ENCODE peak calls at places on chromosome 1, in ten cellular contexts. One of them, this sample, is unnamed.

GRCh38 chr1:65197636-65198035 is 49.6 kb downstream of the AK4 start:
- DNase-seq in GM23248: peak; percentile 17
- DNase-seq in heart left ventricle: no peak
- DNase-seq in epithelial cell of esophagus: no peak
- DNase-seq in PC-9: no peak
- DNase-seq in GM12865: no peak
- DNase-seq in AG10803: no peak
- DNase-seq in mucosa of descending colon: no peak
- DNase-seq in IMR-90: no peak
- DNase-seq in ovary: no peak
- DNase-seq in this sample: no peak

GRCh38 chr1:12150456-12151200 is 16.2 kb upstream of the TNFRSF1B start:
- DNase-seq in GM12865: peak; percentile 67
- DNase-seq in IMR-90: no peak
- DNase-seq in mucosa of descending colon: no peak
- DNase-seq in AG10803: no peak
- DNase-seq in epithelial cell of esophagus: no peak
- DNase-seq in GM23248: no peak
- DNase-seq in PC-9: no peak
- DNase-seq in ovary: no peak
- DNase-seq in heart left ventricle: peak; percentile 20
- DNase-seq in this sample: no peak

GRCh38 chr1:154975409-154976205 is 1.1 kb downstream of the CKS1B start:
- DNase-seq in IMR-90: peak; percentile 53
- DNase-seq in heart left ventricle: peak; percentile 61
- DNase-seq in mucosa of descending colon: peak; percentile 86
- DNase-seq in GM23248: peak; percentile 78
- DNase-seq in ovary: peak; percentile 78
- DNase-seq in PC-9: peak; percentile 43
- DNase-seq in GM12865: peak; percentile 82
- DNase-seq in epithelial cell of esophagus: peak; percentile 43
- DNase-seq in AG10803: peak; percentile 55
- DNase-seq in this sample: peak; percentile 81

GRCh38 chr1:13813398-13814012 is 113.5 kb downstream of the PRDM2 start:
- DNase-seq in mucosa of descending colon: no peak
- DNase-seq in GM23248: peak; percentile 46
- DNase-seq in GM12865: peak; percentile 75
- DNase-seq in ovary: peak; percentile 62
- DNase-seq in IMR-90: no peak
- DNase-seq in AG10803: peak; percentile 21
- DNase-seq in PC-9: no peak
- DNase-seq in heart left ventricle: no peak
- DNase-seq in epithelial cell of esophagus: no peak
- DNase-seq in this sample: peak; percentile 68

GRCh38 chr1:76826072-76826827 is 41.0 kb upstream of the ST6GALNAC5 start:
- DNase-seq in PC-9: no peak
- DNase-seq in heart left ventricle: no peak
- DNase-seq in epithelial cell of esophagus: peak; percentile 76
- DNase-seq in GM12865: no peak
- DNase-seq in ovary: no peak
- DNase-seq in IMR-90: peak; percentile 7
- DNase-seq in mucosa of descending colon: no peak
- DNase-seq in GM23248: peak; percentile 92
- DNase-seq in AG10803: peak; percentile 48
- DNase-seq in this sample: no peak

GRCh38 chr1:38788937-38789336 is 70.6 kb downstream of the RRAGC start:
- DNase-seq in IMR-90: no peak
- DNase-seq in epithelial cell of esophagus: no peak
- DNase-seq in GM23248: no peak
- DNase-seq in GM12865: no peak
- DNase-seq in mucosa of descending colon: no peak
- DNase-seq in heart left ventricle: no peak
- DNase-seq in AG10803: no peak
- DNase-seq in ovary: no peak
- DNase-seq in PC-9: no peak
- DNase-seq in this sample: no peak

GRCh38 chr1:17359031-17359430 is 13.0 kb upstream of the PADI6 start:
- DNase-seq in epithelial cell of esophagus: no peak
- DNase-seq in GM23248: no peak
- DNase-seq in ovary: no peak
- DNase-seq in AG10803: no peak
- DNase-seq in GM12865: no peak
- DNase-seq in heart left ventricle: no peak
- DNase-seq in PC-9: no peak
- DNase-seq in mucosa of descending colon: no peak
- DNase-seq in IMR-90: no peak
- DNase-seq in this sample: no peak

GRCh38 chr1:94951509-94952208 is 24.7 kb upstream of the CNN3 start:
- DNase-seq in GM23248: no peak
- DNase-seq in PC-9: no peak
- DNase-seq in GM12865: no peak
- DNase-seq in heart left ventricle: no peak
- DNase-seq in mucosa of descending colon: no peak
- DNase-seq in IMR-90: no peak
- DNase-seq in AG10803: peak; percentile 45
- DNase-seq in ovary: no peak
- DNase-seq in epithelial cell of esophagus: peak; percentile 90
- DNase-seq in this sample: no peak

GRCh38 chr1:234608720-234609527 is 1.1 kb downstream of the IRF2BP2 start:
- DNase-seq in GM12865: peak; percentile 81
- DNase-seq in IMR-90: no peak
- DNase-seq in ovary: peak; percentile 65
- DNase-seq in mucosa of descending colon: peak; percentile 80
- DNase-seq in GM23248: peak; percentile 85
- DNase-seq in AG10803: peak; percentile 48
- DNase-seq in epithelial cell of esophagus: peak; percentile 67
- DNase-seq in PC-9: peak; percentile 45
- DNase-seq in heart left ventricle: peak; percentile 56
- DNase-seq in this sample: peak; percentile 75

GRCh38 chr1:31984419-31985347 is 29.0 kb upstream of the KHDRBS1 start:
- DNase-seq in epithelial cell of esophagus: peak; percentile 69
- DNase-seq in AG10803: peak; percentile 36
- DNase-seq in GM12865: peak; percentile 32
- DNase-seq in ovary: no peak
- DNase-seq in IMR-90: peak; percentile 63
- DNase-seq in mucosa of descending colon: no peak
- DNase-seq in GM23248: peak; percentile 78
- DNase-seq in heart left ventricle: no peak
- DNase-seq in PC-9: no peak
- DNase-seq in this sample: no peak

GRCh38 chr1:234889643-234890042 is 239.0 kb downstream of the TOMM20 start:
- DNase-seq in epithelial cell of esophagus: peak; percentile 46
- DNase-seq in AG10803: no peak
- DNase-seq in mucosa of descending colon: no peak
- DNase-seq in GM12865: no peak
- DNase-seq in IMR-90: no peak
- DNase-seq in GM23248: no peak
- DNase-seq in ovary: no peak
- DNase-seq in heart left ventricle: no peak
- DNase-seq in PC-9: no peak
- DNase-seq in this sample: no peak

GRCh38 chr1:236989290-236990051 is 14.8 kb downstream of the MT1HL1 start:
- DNase-seq in mucosa of descending colon: no peak
- DNase-seq in GM23248: no peak
- DNase-seq in AG10803: no peak
- DNase-seq in PC-9: no peak
- DNase-seq in epithelial cell of esophagus: no peak
- DNase-seq in GM12865: no peak
- DNase-seq in heart left ventricle: no peak
- DNase-seq in ovary: no peak
- DNase-seq in IMR-90: no peak
- DNase-seq in this sample: no peak

GRCh38 chr1:216119600-216119999 is 303.6 kb downstream of the USH2A start:
- DNase-seq in IMR-90: peak; percentile 50
- DNase-seq in GM12865: peak; percentile 33
- DNase-seq in epithelial cell of esophagus: peak; percentile 57
- DNase-seq in mucosa of descending colon: no peak
- DNase-seq in PC-9: no peak
- DNase-seq in GM23248: peak; percentile 61
- DNase-seq in AG10803: peak; percentile 29
- DNase-seq in heart left ventricle: no peak
- DNase-seq in ovary: no peak
- DNase-seq in this sample: no peak

DNA sequence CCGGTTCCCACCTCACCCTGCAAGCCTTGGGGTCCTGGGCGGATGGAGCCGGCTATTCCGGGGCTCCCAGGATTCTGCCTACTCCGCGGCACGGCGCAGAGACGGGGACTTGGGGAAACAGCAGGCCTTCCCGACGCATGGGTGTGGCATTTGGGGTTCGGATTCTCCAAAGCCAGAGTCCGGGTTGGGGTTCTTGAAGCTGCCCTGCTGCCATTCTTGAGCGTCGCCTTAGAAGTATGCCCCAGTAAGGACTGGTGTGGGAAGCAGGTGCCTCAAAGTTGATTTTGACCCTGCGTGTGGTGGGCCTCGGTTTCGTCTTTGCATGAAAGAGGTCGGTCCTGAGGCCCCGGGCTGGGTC is 624 bp downstream of the GUK1 start:
- DNase-seq in AG10803: no peak
- DNase-seq in IMR-90: no peak
- DNase-seq in epithelial cell of esophagus: no peak
- DNase-seq in GM23248: no peak
- DNase-seq in ovary: no peak
- DNase-seq in mucosa of descending colon: no peak
- DNase-seq in heart left ventricle: no peak
- DNase-seq in PC-9: no peak
- DNase-seq in GM12865: no peak
- DNase-seq in this sample: no peak
- H3K4me3 ChIP-seq in AG10803: peak overlapping the region; percentile 92
- H3K4me3 ChIP-seq in IMR-90: peak overlapping the region; percentile 84
- H3K4me3 ChIP-seq in epithelial cell of esophagus: peak overlapping the region; percentile 95
- H3K4me3 ChIP-seq in GM23248: peak overlapping the region; percentile 91
- H3K4me3 ChIP-seq in ovary: peak overlapping the region; percentile 83
- H3K4me3 ChIP-seq in mucosa of descending colon: peak overlapping the region; percentile 62
- H3K4me3 ChIP-seq in heart left ventricle: peak overlapping the region; percentile 99
- H3K4me3 ChIP-seq in PC-9: peak overlapping the region; percentile 90
- H3K4me3 ChIP-seq in GM12865: peak overlapping the region; percentile 61
- H3K4me3 ChIP-seq in this sample: peak overlapping the region; percentile 77

GRCh38 chr1:83773059-83773458 is 225.9 kb downstream of the TTLL7 start:
- DNase-seq in ovary: no peak
- DNase-seq in GM23248: no peak
- DNase-seq in mucosa of descending colon: no peak
- DNase-seq in heart left ventricle: no peak
- DNase-seq in PC-9: no peak
- DNase-seq in AG10803: no peak
- DNase-seq in IMR-90: no peak
- DNase-seq in epithelial cell of esophagus: no peak
- DNase-seq in GM12865: no peak
- DNase-seq in this sample: no peak

GRCh38 chr1:83769072-83769471 is 229.9 kb downstream of the TTLL7 start:
- DNase-seq in GM23248: no peak
- DNase-seq in GM12865: no peak
- DNase-seq in ovary: no peak
- DNase-seq in epithelial cell of esophagus: no peak
- DNase-seq in PC-9: no peak
- DNase-seq in IMR-90: no peak
- DNase-seq in AG10803: no peak
- DNase-seq in mucosa of descending colon: no peak
- DNase-seq in heart left ventricle: no peak
- DNase-seq in this sample: no peak

GRCh38 chr1:83770322-83770661 is 228.6 kb downstream of the TTLL7 start:
- DNase-seq in ovary: no peak
- DNase-seq in heart left ventricle: no peak
- DNase-seq in PC-9: no peak
- DNase-seq in epithelial cell of esophagus: no peak
- DNase-seq in GM12865: no peak
- DNase-seq in IMR-90: no peak
- DNase-seq in mucosa of descending colon: no peak
- DNase-seq in GM23248: no peak
- DNase-seq in AG10803: no peak
- DNase-seq in this sample: no peak

GRCh38 chr1:83766182-83766825 is 232.6 kb downstream of the TTLL7 start:
- DNase-seq in epithelial cell of esophagus: no peak
- DNase-seq in heart left ventricle: no peak
- DNase-seq in PC-9: no peak
- DNase-seq in AG10803: no peak
- DNase-seq in ovary: no peak
- DNase-seq in IMR-90: no peak
- DNase-seq in GM23248: no peak
- DNase-seq in GM12865: no peak
- DNase-seq in mucosa of descending colon: no peak
- DNase-seq in this sample: no peak

GRCh38 chr1:83769594-83770321 is 229.2 kb downstream of the TTLL7 start:
- DNase-seq in AG10803: no peak
- DNase-seq in PC-9: no peak
- DNase-seq in ovary: no peak
- DNase-seq in epithelial cell of esophagus: no peak
- DNase-seq in mucosa of descending colon: no peak
- DNase-seq in GM23248: no peak
- DNase-seq in heart left ventricle: no peak
- DNase-seq in GM12865: no peak
- DNase-seq in IMR-90: no peak
- DNase-seq in this sample: no peak
- H3K4me3 ChIP-seq in AG10803: no peak overlapping the region
- H3K4me3 ChIP-seq in PC-9: no peak overlapping the region
- H3K4me3 ChIP-seq in ovary: no peak overlapping the region
- H3K4me3 ChIP-seq in epithelial cell of esophagus: no peak overlapping the region
- H3K4me3 ChIP-seq in mucosa of descending colon: no peak overlapping the region
- H3K4me3 ChIP-seq in GM23248: no peak overlapping the region
- H3K4me3 ChIP-seq in heart left ventricle: no peak overlapping the region
- H3K4me3 ChIP-seq in GM12865: no peak overlapping the region
- H3K4me3 ChIP-seq in IMR-90: no peak overlapping the region
- H3K4me3 ChIP-seq in this sample: no peak overlapping the region

GRCh38 chr1:8109226-8109625 is 83.1 kb upstream of the ERRFI1 start:
- DNase-seq in epithelial cell of esophagus: no peak
- DNase-seq in ovary: no peak
- DNase-seq in GM23248: no peak
- DNase-seq in GM12865: no peak
- DNase-seq in mucosa of descending colon: no peak
- DNase-seq in IMR-90: no peak
- DNase-seq in PC-9: no peak
- DNase-seq in AG10803: no peak
- DNase-seq in heart left ventricle: no peak
- DNase-seq in this sample: no peak
- H3K4me3 ChIP-seq in epithelial cell of esophagus: no peak overlapping the region
- H3K4me3 ChIP-seq in ovary: no peak overlapping the region
- H3K4me3 ChIP-seq in GM23248: no peak overlapping the region
- H3K4me3 ChIP-seq in GM12865: no peak overlapping the region
- H3K4me3 ChIP-seq in mucosa of descending colon: no peak overlapping the region
- H3K4me3 ChIP-seq in IMR-90: no peak overlapping the region
- H3K4me3 ChIP-seq in PC-9: no peak overlapping the region
- H3K4me3 ChIP-seq in AG10803: no peak overlapping the region
- H3K4me3 ChIP-seq in heart left ventricle: no peak overlapping the region
- H3K4me3 ChIP-seq in this sample: no peak overlapping the region

GRCh38 chr1:40478276-40478675 is 1.2 kb downstream of the ZFP69 start:
- DNase-seq in IMR-90: no peak
- DNase-seq in ovary: no peak
- DNase-seq in epithelial cell of esophagus: no peak
- DNase-seq in heart left ventricle: no peak
- DNase-seq in PC-9: no peak
- DNase-seq in AG10803: peak; percentile 27
- DNase-seq in mucosa of descending colon: no peak
- DNase-seq in GM12865: no peak
- DNase-seq in GM23248: peak; percentile 42
- DNase-seq in this sample: no peak
- H3K4me3 ChIP-seq in IMR-90: peak overlapping the region; percentile 98
- H3K4me3 ChIP-seq in ovary: peak overlapping the region; percentile 66
- H3K4me3 ChIP-seq in epithelial cell of esophagus: peak overlapping the region; percentile 73
- H3K4me3 ChIP-seq in heart left ventricle: peak overlapping the region; percentile 90
- H3K4me3 ChIP-seq in PC-9: peak overlapping the region; percentile 100
- H3K4me3 ChIP-seq in AG10803: peak overlapping the region; percentile 77
- H3K4me3 ChIP-seq in mucosa of descending colon: no peak overlapping the region
- H3K4me3 ChIP-seq in GM12865: no peak overlapping the region
- H3K4me3 ChIP-seq in GM23248: peak overlapping the region; percentile 79
- H3K4me3 ChIP-seq in this sample: peak overlapping the region; percentile 93

GRCh38 chr1:212952596-212952995 is 2.3 kb downstream of the VASH2 start:
- DNase-seq in PC-9: no peak
- DNase-seq in mucosa of descending colon: no peak
- DNase-seq in GM12865: no peak
- DNase-seq in epithelial cell of esophagus: no peak
- DNase-seq in AG10803: no peak
- DNase-seq in heart left ventricle: no peak
- DNase-seq in IMR-90: no peak
- DNase-seq in GM23248: no peak
- DNase-seq in ovary: no peak
- DNase-seq in this sample: no peak
- H3K4me3 ChIP-seq in PC-9: no peak overlapping the region
- H3K4me3 ChIP-seq in mucosa of descending colon: no peak overlapping the region
- H3K4me3 ChIP-seq in GM12865: peak overlapping the region; percentile 98
- H3K4me3 ChIP-seq in epithelial cell of esophagus: no peak overlapping the region
- H3K4me3 ChIP-seq in AG10803: no peak overlapping the region
- H3K4me3 ChIP-seq in heart left ventricle: no peak overlapping the region
- H3K4me3 ChIP-seq in IMR-90: no peak overlapping the region
- H3K4me3 ChIP-seq in GM23248: no peak overlapping the region
- H3K4me3 ChIP-seq in ovary: no peak overlapping the region
- H3K4me3 ChIP-seq in this sample: no peak overlapping the region